ENCODE peak calls at places on chromosomes 2 and 18, in six cellular contexts. T is NCI-H1092 treated with DMSO at 0.1 percent for 48 hours, W is sciatic nerve, U is IMR-90, K is A172, L is ELR. J is an unnamed sample.

GRCh38 chr18:49161627-49162026 is 210.9 kb upstream of the SMAD7 start:
- DNase-seq in T (no peak), W (no peak), U (peak), K (no peak), L (peak), J (no peak)

GRCh38 chr2:120298173-120298835 is 45.7 kb downstream of the RALB start:
- DNase-seq in T (no peak), W (no peak), U (peak), K (peak), L (peak), J (no peak)

GRCh38 chr18:34957119-34957863 is 83.9 kb upstream of the MAPRE2 start:
- DNase-seq in T (no peak), W (no peak), U (no peak), K (no peak), L (peak), J (no peak)

GRCh38 chr18:9017170-9017899 is 85.2 kb upstream of the NDUFV2 start:
- DNase-seq in T (no peak), W (peak), U (peak), K (peak), L (peak), J (peak)

GRCh38 chr18:63613420-63613819 is 26.3 kb downstream of the SERPINB13 start:
- DNase-seq in T (no peak), W (no peak), U (no peak), K (no peak), L (no peak), J (no peak)

GRCh38 chr2:187768995-187769394 is 214.8 kb upstream of the TFPI start:
- DNase-seq in T (no peak), W (no peak), U (no peak), K (no peak), L (no peak), J (no peak)

GRCh38 chr2:14634223-14634884 is 1.8 kb downstream of the LRATD1 start:
- DNase-seq in T (peak), W (peak), U (peak), K (no peak), L (peak), J (no peak)

GRCh38 chr2:12452211-12452610 is 264.5 kb upstream of the TRIB2 start:
- DNase-seq in T (no peak), W (no peak), U (peak), K (no peak), L (no peak), J (no peak)

GRCh38 chr2:120523766-120524165 is 177.8 kb downstream of the INHBB start:
- DNase-seq in T (no peak), W (no peak), U (no peak), K (no peak), L (no peak), J (no peak)

GRCh38 chr2:213443952-213444351 is 159.7 kb downstream of the SPAG16 start:
- DNase-seq in T (no peak), W (no peak), U (no peak), K (no peak), L (no peak), J (no peak)

GRCh38 chr18:24964213-24964612 is 387.8 kb downstream of the ZNF521 start:
- DNase-seq in T (no peak), W (no peak), U (no peak), K (no peak), L (no peak), J (peak)

GRCh38 chr2:173997269-173997668 is 32.1 kb upstream of the SP3 start:
- DNase-seq in T (no peak), W (peak), U (peak), K (no peak), L (no peak), J (no peak)

GRCh38 chr2:150271952-150272351 is 215.5 kb downstream of the RND3 start:
- DNase-seq in T (no peak), W (no peak), U (peak), K (peak), L (peak), J (peak)

GRCh38 chr2:152674334-152674733 is 42.9 kb downstream of the PRPF40A start:
- DNase-seq in T (no peak), W (no peak), U (no peak), K (no peak), L (no peak), J (no peak)

GRCh38 chr2:156517419-156517818 is 81.2 kb downstream of the GPD2 start:
- DNase-seq in T (no peak), W (no peak), U (peak), K (no peak), L (no peak), J (no peak)

GRCh38 chr18:36305375-36305774 is 7.9 kb downstream of the FHOD3 start:
- DNase-seq in T (no peak), W (no peak), U (no peak), K (no peak), L (no peak), J (no peak)

J was measured in HS-27A.